ENCODE peak calls at places on chromosomes 1 and 21, in ten cellular contexts. C is keratinocyte; G is AG09309; P is K562; O is activated CD8-positive, alpha-beta T cell treated with anti-CD3 and anti-CD28 coated beads for 36 hours; M is IMR-90; H is HFF-Myc; A is right atrium auricular region; X is astrocyte of the cerebellum; E is ovary. W is an unnamed sample.

GRCh38 chr1:32289256-32289655 is 2.6 kb upstream of the HDAC1 start:
- DNase-seq in C (no peak), G (no peak), P (no peak), O (no peak), M (no peak), H (no peak), A (no peak), X (no peak), E (no peak), W (no peak)

GRCh38 chr1:179781962-179782361 is 38.9 kb downstream of the FAM163A start:
- DNase-seq in C (no peak), G (no peak), P (no peak), O (no peak), M (peak), H (no peak), A (peak), X (no peak), E (peak), W (no peak)

GRCh38 chr1:233790662-233791371 is 113.7 kb upstream of the SLC35F3 start:
- DNase-seq in C (peak), G (peak), P (peak), O (peak), M (peak), H (peak), A (no peak), X (peak), E (peak), W (peak)

GRCh38 chr1:9320520-9321479 is 28.1 kb downstream of the SPSB1 start:
- DNase-seq in C (no peak), G (no peak), P (no peak), O (no peak), M (peak), H (no peak), A (no peak), X (no peak), E (no peak), W (no peak)

GRCh38 chr1:53334312-53334711 is 6.4 kb upstream of the LRP8 start:
- DNase-seq in C (no peak), G (no peak), P (no peak), O (no peak), M (no peak), H (no peak), A (no peak), X (no peak), E (no peak), W (no peak)

GRCh38 chr1:171081220-171081993 is 9.3 kb upstream of the FMO3 start:
- DNase-seq in C (no peak), G (peak), P (no peak), O (no peak), M (peak), H (peak), A (no peak), X (peak), E (no peak), W (peak)

GRCh38 chr21:45543710-45544448 is 1.6 kb upstream of the SLC19A1 start:
- DNase-seq in C (no peak), G (no peak), P (no peak), O (no peak), M (no peak), H (no peak), A (peak), X (no peak), E (peak), W (no peak)

GRCh38 chr1:227541129-227541528 is 22.2 kb upstream of the ZNF678 start:
- DNase-seq in C (no peak), G (no peak), P (no peak), O (no peak), M (no peak), H (no peak), A (no peak), X (no peak), E (peak), W (no peak)

GRCh38 chr1:31783846-31784245 is 19.7 kb upstream of the ADGRB2 start:
- DNase-seq in C (no peak), G (no peak), P (no peak), O (no peak), M (no peak), H (no peak), A (no peak), X (no peak), E (no peak), W (no peak)

GRCh38 chr21:16169102-16169511 is 439.3 kb downstream of the USP25 start:
- DNase-seq in C (no peak), G (peak), P (no peak), O (no peak), M (peak), H (no peak), A (no peak), X (peak), E (peak), W (peak)

GRCh38 chr1:203607169-203607873 is 19.3 kb upstream of the ATP2B4 start:
- DNase-seq in C (no peak), G (peak), P (peak), O (peak), M (peak), H (peak), A (no peak), X (peak), E (peak), W (peak)

GRCh38 chr1:216332462-216332861 is 90.8 kb downstream of the USH2A start:
- DNase-seq in C (no peak), G (no peak), P (no peak), O (no peak), M (no peak), H (no peak), A (no peak), X (no peak), E (no peak), W (no peak)

GRCh38 chr1:81414417-81415087 is 386.2 kb upstream of the ADGRL2 start:
- DNase-seq in C (no peak), G (no peak), P (peak), O (peak), M (peak), H (peak), A (peak), X (no peak), E (peak), W (no peak)

GRCh38 chr1:19496529-19496877 is 11.2 kb upstream of the CAPZB start:
- DNase-seq in C (no peak), G (no peak), P (no peak), O (no peak), M (no peak), H (no peak), A (no peak), X (no peak), E (no peak), W (no peak)

GRCh38 chr1:8202182-8202905 is 115.6 kb upstream of the SLC45A1 start:
- DNase-seq in C (no peak), G (no peak), P (peak), O (peak), M (peak), H (no peak), A (peak), X (no peak), E (peak), W (peak)

GRCh38 chr1:46646844-46647243 is 21.3 kb downstream of the ATPAF1 start:
- DNase-seq in C (no peak), G (no peak), P (no peak), O (no peak), M (peak), H (no peak), A (no peak), X (no peak), E (no peak), W (no peak)

GRCh38 chr1:161506336-161507223 is 1.3 kb downstream of the FCGR2A start:
- DNase-seq in C (no peak), G (no peak), P (peak), O (no peak), M (peak), H (peak), A (no peak), X (no peak), E (no peak), W (no peak)

GRCh38 chr1:39128959-39129358 is 75.5 kb upstream of the MACF1 start:
- DNase-seq in C (no peak), G (no peak), P (no peak), O (no peak), M (no peak), H (no peak), A (no peak), X (no peak), E (no peak), W (no peak)

GRCh38 chr1:217924924-217925323 is 293.8 kb downstream of the SPATA17 start:
- DNase-seq in C (no peak), G (no peak), P (no peak), O (no peak), M (no peak), H (no peak), A (no peak), X (no peak), E (no peak), W (no peak)

GRCh38 chr21:21137986-21138385 is 139.8 kb downstream of the NCAM2 start:
- DNase-seq in C (no peak), G (no peak), P (no peak), O (no peak), M (peak), H (no peak), A (no peak), X (peak), E (no peak), W (no peak)

GRCh38 chr1:12076425-12077005 is 13.4 kb downstream of the TNFRSF8 start:
- DNase-seq in C (no peak), G (no peak), P (no peak), O (no peak), M (no peak), H (no peak), A (no peak), X (no peak), E (no peak), W (no peak)

GRCh38 chr1:229101011-229101410 is 169.9 kb upstream of the RAB4A start:
- DNase-seq in C (no peak), G (no peak), P (no peak), O (no peak), M (no peak), H (no peak), A (no peak), X (no peak), E (no peak), W (no peak)

GRCh38 chr1:181317261-181317924 is 165.9 kb upstream of the CACNA1E start:
- DNase-seq in C (no peak), G (no peak), P (no peak), O (no peak), M (no peak), H (no peak), A (no peak), X (no peak), E (no peak), W (no peak)

GRCh38 chr1:204420039-204421004 is 8.7 kb upstream of the PPP1R15B start:
- DNase-seq in C (no peak), G (no peak), P (no peak), O (no peak), M (peak), H (no peak), A (peak), X (no peak), E (no peak), W (no peak)

GRCh38 chr21:37737497-37737896 is 178.8 kb downstream of the KCNJ6 start:
- DNase-seq in C (no peak), G (no peak), P (no peak), O (no peak), M (no peak), H (no peak), A (no peak), X (no peak), E (no peak), W (no peak)

DNA sequence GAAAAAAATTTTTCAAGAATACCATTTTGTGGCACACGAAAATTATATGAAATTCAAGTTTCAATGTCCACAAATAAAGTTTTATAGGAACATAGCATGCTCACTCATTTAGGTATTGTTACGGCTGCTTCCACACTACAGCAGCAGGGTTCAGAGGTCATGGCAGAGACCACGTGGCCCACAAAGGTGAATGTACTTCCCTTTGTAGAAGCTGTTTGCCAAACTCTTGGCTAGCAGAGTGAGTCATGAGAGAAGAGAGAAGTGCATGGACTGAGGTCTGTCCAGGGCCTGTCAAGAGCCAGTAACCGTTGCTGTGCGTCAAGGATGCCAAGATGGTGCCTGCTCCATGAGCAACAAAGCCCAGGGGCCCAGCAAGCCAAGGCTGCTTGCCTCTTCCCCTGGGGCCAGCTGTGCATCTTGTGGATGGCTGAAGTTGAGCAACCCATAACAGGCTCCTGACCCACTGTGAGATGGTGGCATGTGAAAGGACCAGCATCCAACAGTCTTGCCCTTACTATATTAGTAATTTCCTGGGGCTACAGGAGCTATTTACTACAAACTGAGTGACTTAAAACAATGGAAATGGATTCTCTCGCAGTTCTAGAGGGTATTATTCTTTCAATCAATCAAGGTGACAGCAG is 64.8 kb upstream of the ATP5PO start:
- DNase-seq in C (no peak), G (no peak), P (no peak), O (peak), M (no peak), H (no peak), A (no peak), X (no peak), E (no peak), W (no peak)
- TF ChIP-seq CTCF in C (no peak), G (no peak), P (no peak), O (no peak), M (no peak), H (no peak), A (no peak), X (no peak), E (no peak), W (no peak)

GRCh38 chr1:15758953-15759661 is 512 bp downstream of the FBLIM1 start:
- DNase-seq in C (no peak), G (no peak), P (no peak), O (no peak), M (no peak), H (no peak), A (no peak), X (no peak), E (no peak), W (no peak)
- TF ChIP-seq CTCF in C (no peak), G (no peak), P (no peak), O (no peak), M (no peak), H (no peak), A (no peak), X (no peak), E (no peak), W (no peak)

DNA sequence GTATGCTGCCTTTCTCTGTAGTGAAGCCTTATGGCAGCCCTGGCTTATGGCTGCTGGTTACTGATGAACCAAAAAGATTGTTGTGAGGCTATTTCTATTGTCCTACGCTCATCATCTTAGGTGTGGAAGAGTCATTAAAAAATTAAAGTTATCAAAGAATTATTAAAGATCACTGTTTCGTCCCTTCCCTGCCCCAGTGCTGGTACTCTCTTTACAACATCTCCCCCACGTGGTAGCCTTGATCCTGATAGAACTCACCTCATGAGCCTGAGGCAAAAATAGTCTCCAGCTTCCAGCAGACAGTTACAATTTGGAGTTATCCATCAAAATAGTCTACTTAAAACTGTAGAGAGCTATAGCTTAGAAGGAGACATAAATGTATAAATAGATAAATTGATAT is 201.5 kb downstream of the S1PR1 start:
- DNase-seq in C (no peak), G (no peak), P (no peak), O (no peak), M (peak), H (no peak), A (no peak), X (no peak), E (no peak), W (no peak)
- TF ChIP-seq CTCF in C (no peak), G (peak), P (peak), O (peak), M (peak), H (peak), A (no peak), X (no peak), E (no peak), W (peak)

DNA sequence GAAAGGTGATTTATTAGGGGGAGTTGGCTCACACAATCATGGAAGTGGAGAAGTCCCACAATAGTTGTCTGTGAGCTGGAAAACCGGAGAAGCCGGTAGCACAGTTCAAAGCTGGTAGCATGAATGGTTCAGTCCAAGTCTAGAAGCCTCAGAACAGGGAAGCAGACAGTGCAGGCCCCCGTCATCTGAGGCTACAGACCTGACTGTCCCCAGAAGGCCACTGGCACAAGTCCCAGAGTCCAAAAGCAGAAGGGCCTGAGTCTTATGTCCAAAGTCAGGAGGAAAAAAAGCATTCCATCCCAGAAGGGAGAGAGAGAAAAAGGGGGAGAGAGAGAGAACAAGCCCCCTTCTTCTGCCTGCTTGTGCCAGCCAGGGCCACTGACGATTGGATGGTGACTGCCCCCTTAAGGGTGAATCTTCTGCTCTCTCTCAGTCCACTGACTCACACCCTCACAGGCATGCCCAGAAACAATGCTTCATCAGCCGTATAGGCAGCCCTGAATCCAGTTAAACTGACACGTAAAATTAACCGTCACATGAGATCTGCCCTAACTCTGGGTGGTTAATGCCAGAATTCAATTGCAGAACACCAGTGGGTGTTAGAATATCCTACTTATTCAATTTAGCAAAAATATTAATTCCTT is 49.3 kb upstream of the POU2F1 start:
- DNase-seq in C (no peak), G (no peak), P (no peak), O (no peak), M (no peak), H (no peak), A (no peak), X (no peak), E (no peak), W (no peak)
- TF ChIP-seq CTCF in C (no peak), G (no peak), P (no peak), O (no peak), M (no peak), H (no peak), A (no peak), X (peak), E (no peak), W (no peak)

DNA sequence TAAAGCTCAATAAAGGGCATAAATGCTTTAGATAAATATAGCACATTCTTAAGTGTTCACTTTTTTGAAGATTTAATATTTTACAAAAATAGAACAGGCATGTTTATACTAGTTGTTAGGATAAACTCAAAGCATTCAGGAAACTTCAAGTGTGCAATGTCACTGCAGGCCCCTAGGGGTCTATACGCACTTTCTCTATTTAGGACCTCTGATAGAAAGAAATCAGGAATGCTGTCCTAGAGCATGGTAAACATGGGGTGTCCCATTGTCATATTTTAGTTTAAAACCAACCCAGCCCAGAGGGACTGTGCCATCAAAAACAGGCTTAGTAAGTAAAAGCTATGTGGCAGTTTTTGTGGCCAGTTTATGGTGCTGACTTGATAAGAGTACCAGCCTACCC is 102.2 kb downstream of the BARHL2 start:
- DNase-seq in C (no peak), G (no peak), P (peak), O (peak), M (no peak), H (no peak), A (no peak), X (no peak), E (no peak), W (no peak)
- TF ChIP-seq CTCF in C (peak), G (peak), P (peak), O (peak), M (peak), H (peak), A (peak), X (peak), E (no peak), W (no peak)

GRCh38 chr1:220787069-220787614 is 429 bp downstream of the MTARC1 start:
- DNase-seq in C (no peak), G (no peak), P (no peak), O (no peak), M (no peak), H (no peak), A (peak), X (no peak), E (no peak), W (no peak)
- TF ChIP-seq CTCF in C (no peak), G (no peak), P (no peak), O (no peak), M (no peak), H (no peak), A (no peak), X (no peak), E (no peak), W (no peak)

DNA sequence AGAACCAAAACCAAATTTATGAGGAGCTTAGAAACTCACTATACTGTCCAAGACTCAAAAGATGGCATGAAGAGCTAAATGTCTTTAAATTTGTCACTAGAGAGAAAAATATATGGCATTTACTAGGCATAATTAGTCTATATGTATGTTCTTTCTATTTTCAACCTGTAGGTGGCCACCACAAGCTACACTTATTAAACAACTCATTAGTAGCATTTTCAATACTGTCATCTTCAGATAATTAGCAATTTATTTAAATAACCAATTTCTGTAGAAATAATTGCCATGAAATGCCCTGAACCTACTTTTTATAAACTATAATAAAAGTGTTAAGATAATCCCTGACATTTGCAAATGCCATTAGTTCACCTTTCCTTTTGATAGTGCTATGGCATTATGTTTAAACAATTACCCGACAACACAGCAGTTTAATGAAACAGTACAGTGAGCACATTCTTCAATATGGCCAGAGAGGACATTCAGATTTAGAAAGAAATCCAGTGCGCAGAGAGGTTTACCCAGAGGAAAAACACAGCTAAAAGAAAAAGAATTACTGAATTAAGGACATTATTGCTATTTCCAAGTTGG is 522.5 kb downstream of the PTBP2 start:
- DNase-seq in C (no peak), G (no peak), P (no peak), O (no peak), M (peak), H (no peak), A (no peak), X (no peak), E (no peak), W (no peak)
- TF ChIP-seq CTCF in C (peak), G (peak), P (no peak), O (peak), M (peak), H (no peak), A (peak), X (peak), E (no peak), W (peak)

DNA sequence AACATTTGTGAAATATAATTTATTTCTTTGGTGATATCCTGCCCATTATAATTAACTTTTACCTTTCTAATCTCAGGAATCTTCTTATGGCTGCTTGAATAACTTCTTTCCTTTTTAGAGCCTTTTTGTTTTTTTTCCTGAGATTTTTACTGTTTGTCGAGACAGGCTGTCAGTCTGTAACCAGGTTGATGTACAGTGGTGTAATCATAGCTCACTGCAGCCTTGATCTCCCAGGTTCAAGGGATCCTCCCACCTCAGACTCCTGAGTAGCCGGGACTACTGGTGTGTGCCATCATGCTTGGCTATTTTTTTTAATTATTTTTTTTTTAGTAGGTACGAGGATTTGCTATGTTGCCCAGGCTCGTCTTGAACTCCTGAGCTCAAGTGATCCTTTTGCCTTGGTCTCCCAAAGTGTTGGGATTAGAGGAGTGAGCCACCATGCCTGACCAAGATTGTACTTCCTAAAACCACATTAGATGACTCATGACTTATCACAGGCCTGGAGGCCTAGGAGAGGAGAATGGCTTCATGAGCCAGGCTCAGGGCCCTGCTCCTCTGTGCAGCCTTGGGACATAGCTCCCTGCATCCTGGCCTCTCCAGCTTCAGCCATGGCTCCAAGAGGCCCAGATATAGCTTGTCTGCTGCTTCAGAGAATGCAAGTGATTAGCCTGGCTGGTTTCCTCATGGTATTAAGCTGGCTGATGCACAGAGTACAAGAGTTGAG is 48.6 kb downstream of the CTH start:
- DNase-seq in C (peak), G (peak), P (no peak), O (no peak), M (peak), H (no peak), A (no peak), X (no peak), E (no peak), W (no peak)
- TF ChIP-seq CTCF in C (no peak), G (no peak), P (no peak), O (no peak), M (no peak), H (no peak), A (no peak), X (no peak), E (no peak), W (no peak)

W was measured in AG09319.